ENCODE peak calls at places on chromosomes 7 and 10, in five cellular contexts. One of them, this sample, is unnamed.

GRCh38 chr10:58477122-58477521 is 35.5 kb upstream of the BICC1 start:
- DNase-seq in right cardiac atrium: peak
- DNase-seq in choroid plexus epithelial cell: peak
- DNase-seq in naive thymus-derived CD4-positive, alpha-beta T cell: no peak
- DNase-seq in CD8-positive, alpha-beta memory T cell: no peak
- DNase-seq in this sample: peak

GRCh38 chr10:3485287-3485686 is 299.7 kb downstream of the KLF6 start:
- DNase-seq in right cardiac atrium: no peak
- DNase-seq in choroid plexus epithelial cell: no peak
- DNase-seq in naive thymus-derived CD4-positive, alpha-beta T cell: peak
- DNase-seq in CD8-positive, alpha-beta memory T cell: no peak
- DNase-seq in this sample: no peak

GRCh38 chr10:28842321-28842720 is 165.0 kb downstream of the BAMBI start:
- DNase-seq in right cardiac atrium: no peak
- DNase-seq in choroid plexus epithelial cell: peak
- DNase-seq in naive thymus-derived CD4-positive, alpha-beta T cell: no peak
- DNase-seq in CD8-positive, alpha-beta memory T cell: no peak
- DNase-seq in this sample: peak

GRCh38 chr7:17342726-17343125 is 44.3 kb downstream of the AHR start:
- DNase-seq in right cardiac atrium: no peak
- DNase-seq in choroid plexus epithelial cell: no peak
- DNase-seq in naive thymus-derived CD4-positive, alpha-beta T cell: no peak
- DNase-seq in CD8-positive, alpha-beta memory T cell: no peak
- DNase-seq in this sample: no peak

GRCh38 chr10:132144086-132144485 is 42.7 kb upstream of the DPYSL4 start:
- DNase-seq in right cardiac atrium: no peak
- DNase-seq in choroid plexus epithelial cell: no peak
- DNase-seq in naive thymus-derived CD4-positive, alpha-beta T cell: no peak
- DNase-seq in CD8-positive, alpha-beta memory T cell: no peak
- DNase-seq in this sample: no peak

GRCh38 chr7:99386584-99387238 is 12.2 kb downstream of the ARPC1B start:
- DNase-seq in right cardiac atrium: no peak
- DNase-seq in choroid plexus epithelial cell: peak
- DNase-seq in naive thymus-derived CD4-positive, alpha-beta T cell: peak
- DNase-seq in CD8-positive, alpha-beta memory T cell: peak
- DNase-seq in this sample: peak

GRCh38 chr10:985361-985760 is 2.9 kb upstream of the GTPBP4 start:
- DNase-seq in right cardiac atrium: no peak
- DNase-seq in choroid plexus epithelial cell: no peak
- DNase-seq in naive thymus-derived CD4-positive, alpha-beta T cell: no peak
- DNase-seq in CD8-positive, alpha-beta memory T cell: no peak
- DNase-seq in this sample: no peak

GRCh38 chr7:106205621-106206222 is 79.1 kb downstream of the NAMPT start:
- DNase-seq in right cardiac atrium: no peak
- DNase-seq in choroid plexus epithelial cell: peak
- DNase-seq in naive thymus-derived CD4-positive, alpha-beta T cell: no peak
- DNase-seq in CD8-positive, alpha-beta memory T cell: no peak
- DNase-seq in this sample: peak

GRCh38 chr10:70508912-70509366 is 30.4 kb downstream of the PALD1 start:
- DNase-seq in right cardiac atrium: peak
- DNase-seq in choroid plexus epithelial cell: no peak
- DNase-seq in naive thymus-derived CD4-positive, alpha-beta T cell: no peak
- DNase-seq in CD8-positive, alpha-beta memory T cell: no peak
- DNase-seq in this sample: peak

GRCh38 chr10:108631332-108631731 is 1292.0 kb downstream of the XPNPEP1 start:
- DNase-seq in right cardiac atrium: no peak
- DNase-seq in choroid plexus epithelial cell: no peak
- DNase-seq in naive thymus-derived CD4-positive, alpha-beta T cell: no peak
- DNase-seq in CD8-positive, alpha-beta memory T cell: no peak
- DNase-seq in this sample: no peak

GRCh38 chr7:46239856-46240255 is 318.8 kb upstream of the IGFBP3 start:
- DNase-seq in right cardiac atrium: no peak
- DNase-seq in choroid plexus epithelial cell: no peak
- DNase-seq in naive thymus-derived CD4-positive, alpha-beta T cell: no peak
- DNase-seq in CD8-positive, alpha-beta memory T cell: no peak
- DNase-seq in this sample: no peak

GRCh38 chr10:43689618-43689954 is 40.9 kb upstream of the ZNF32 start:
- DNase-seq in right cardiac atrium: peak
- DNase-seq in choroid plexus epithelial cell: peak
- DNase-seq in naive thymus-derived CD4-positive, alpha-beta T cell: no peak
- DNase-seq in CD8-positive, alpha-beta memory T cell: no peak
- DNase-seq in this sample: peak

GRCh38 chr7:143172354-143172753 is 10.9 kb upstream of the TAS2R39 start:
- DNase-seq in right cardiac atrium: no peak
- DNase-seq in choroid plexus epithelial cell: peak
- DNase-seq in naive thymus-derived CD4-positive, alpha-beta T cell: no peak
- DNase-seq in CD8-positive, alpha-beta memory T cell: no peak
- DNase-seq in this sample: peak

GRCh38 chr10:102641398-102641797 is 2.9 kb upstream of the TRIM8 start:
- DNase-seq in right cardiac atrium: peak
- DNase-seq in choroid plexus epithelial cell: no peak
- DNase-seq in naive thymus-derived CD4-positive, alpha-beta T cell: no peak
- DNase-seq in CD8-positive, alpha-beta memory T cell: no peak
- DNase-seq in this sample: no peak
- H3K4me3 ChIP-seq in right cardiac atrium: peak
- H3K4me3 ChIP-seq in choroid plexus epithelial cell: no peak
- H3K4me3 ChIP-seq in naive thymus-derived CD4-positive, alpha-beta T cell: peak
- H3K4me3 ChIP-seq in CD8-positive, alpha-beta memory T cell: peak
- H3K4me3 ChIP-seq in this sample: no peak

DNA sequence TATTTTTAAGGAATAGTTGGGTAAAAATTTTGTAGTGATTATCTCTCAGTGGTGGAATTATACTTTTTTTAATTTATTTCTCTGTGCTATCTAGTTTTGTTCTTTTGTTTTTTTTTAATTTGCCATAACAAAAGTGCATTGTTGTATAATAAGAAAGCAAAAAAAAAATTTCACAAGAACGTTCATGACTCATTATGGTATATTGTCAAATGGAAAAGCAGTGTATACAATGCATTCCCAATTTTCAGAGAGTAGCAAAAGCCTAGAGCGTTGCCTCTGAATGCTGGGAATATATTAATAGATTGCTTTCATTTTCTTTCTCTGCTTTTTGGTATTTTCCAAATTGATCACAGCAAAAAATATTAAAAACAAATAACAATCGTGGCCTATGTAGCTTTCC is 46.3 kb upstream of the GPAM start:
- DNase-seq in right cardiac atrium: no peak
- DNase-seq in choroid plexus epithelial cell: no peak
- DNase-seq in naive thymus-derived CD4-positive, alpha-beta T cell: no peak
- DNase-seq in CD8-positive, alpha-beta memory T cell: no peak
- DNase-seq in this sample: no peak
- H3K4me3 ChIP-seq in right cardiac atrium: no peak
- H3K4me3 ChIP-seq in choroid plexus epithelial cell: no peak
- H3K4me3 ChIP-seq in naive thymus-derived CD4-positive, alpha-beta T cell: no peak
- H3K4me3 ChIP-seq in CD8-positive, alpha-beta memory T cell: no peak
- H3K4me3 ChIP-seq in this sample: no peak

GRCh38 chr10:49679480-49679893 is at the start of gene C10orf53:
- DNase-seq in right cardiac atrium: no peak
- DNase-seq in choroid plexus epithelial cell: peak
- DNase-seq in naive thymus-derived CD4-positive, alpha-beta T cell: no peak
- DNase-seq in CD8-positive, alpha-beta memory T cell: no peak
- DNase-seq in this sample: peak

GRCh38 chr10:49682879-49683278 is 3.4 kb downstream of the C10orf53 start:
- DNase-seq in right cardiac atrium: no peak
- DNase-seq in choroid plexus epithelial cell: no peak
- DNase-seq in naive thymus-derived CD4-positive, alpha-beta T cell: no peak
- DNase-seq in CD8-positive, alpha-beta memory T cell: no peak
- DNase-seq in this sample: no peak

DNA sequence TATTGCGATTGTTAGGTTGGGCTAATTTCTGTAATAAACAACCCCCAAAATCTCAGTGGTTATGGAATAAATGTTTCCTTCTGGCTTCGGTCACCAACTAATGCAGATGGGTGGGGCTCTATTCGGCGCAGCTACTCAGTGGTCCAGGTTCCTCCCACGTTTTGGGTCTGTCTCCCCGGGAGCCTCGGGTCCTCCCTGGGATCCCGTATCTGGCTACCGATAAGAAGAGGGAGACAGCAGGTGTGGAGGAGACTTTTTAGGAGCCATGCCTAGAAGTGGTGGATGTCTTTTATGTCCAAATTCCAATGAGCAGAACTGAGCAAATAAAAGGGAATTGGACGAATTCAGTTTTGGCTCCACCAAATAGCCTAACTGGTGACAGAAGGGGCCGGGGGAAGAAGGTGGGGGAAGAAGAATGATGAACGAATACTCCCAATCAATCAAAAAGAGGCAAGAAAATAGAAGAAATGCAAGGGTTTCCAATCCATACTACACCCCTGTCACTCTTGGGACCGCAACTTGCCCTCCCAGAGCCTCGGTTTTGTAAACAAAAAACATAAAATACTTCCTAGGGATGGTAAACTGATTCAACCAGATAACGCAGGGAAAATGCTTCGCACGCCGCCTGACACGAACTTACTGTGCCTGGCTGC is 498 bp upstream of the C10orf53 start:
- DNase-seq in right cardiac atrium: no peak
- DNase-seq in choroid plexus epithelial cell: no peak
- DNase-seq in naive thymus-derived CD4-positive, alpha-beta T cell: no peak
- DNase-seq in CD8-positive, alpha-beta memory T cell: no peak
- DNase-seq in this sample: no peak
- H3K4me3 ChIP-seq in right cardiac atrium: no peak
- H3K4me3 ChIP-seq in choroid plexus epithelial cell: peak
- H3K4me3 ChIP-seq in naive thymus-derived CD4-positive, alpha-beta T cell: no peak
- H3K4me3 ChIP-seq in CD8-positive, alpha-beta memory T cell: no peak
- H3K4me3 ChIP-seq in this sample: peak

GRCh38 chr7:130494480-130494879 is 2.6 kb downstream of the MEST start:
- DNase-seq in right cardiac atrium: no peak
- DNase-seq in choroid plexus epithelial cell: no peak
- DNase-seq in naive thymus-derived CD4-positive, alpha-beta T cell: no peak
- DNase-seq in CD8-positive, alpha-beta memory T cell: no peak
- DNase-seq in this sample: no peak
- H3K4me3 ChIP-seq in right cardiac atrium: no peak
- H3K4me3 ChIP-seq in choroid plexus epithelial cell: peak
- H3K4me3 ChIP-seq in naive thymus-derived CD4-positive, alpha-beta T cell: no peak
- H3K4me3 ChIP-seq in CD8-positive, alpha-beta memory T cell: no peak
- H3K4me3 ChIP-seq in this sample: no peak

GRCh38 chr7:28954936-28955335 is 3.2 kb downstream of the TRIL start:
- DNase-seq in right cardiac atrium: no peak
- DNase-seq in choroid plexus epithelial cell: no peak
- DNase-seq in naive thymus-derived CD4-positive, alpha-beta T cell: no peak
- DNase-seq in CD8-positive, alpha-beta memory T cell: no peak
- DNase-seq in this sample: no peak

GRCh38 chr7:28956608-28957063 is 1.5 kb downstream of the TRIL start:
- DNase-seq in right cardiac atrium: peak
- DNase-seq in choroid plexus epithelial cell: peak
- DNase-seq in naive thymus-derived CD4-positive, alpha-beta T cell: no peak
- DNase-seq in CD8-positive, alpha-beta memory T cell: no peak
- DNase-seq in this sample: peak

GRCh38 chr7:28954446-28954845 is 3.7 kb downstream of the TRIL start:
- DNase-seq in right cardiac atrium: no peak
- DNase-seq in choroid plexus epithelial cell: no peak
- DNase-seq in naive thymus-derived CD4-positive, alpha-beta T cell: no peak
- DNase-seq in CD8-positive, alpha-beta memory T cell: no peak
- DNase-seq in this sample: no peak

GRCh38 chr7:28955723-28956607 is 2.2 kb downstream of the TRIL start:
- DNase-seq in right cardiac atrium: peak
- DNase-seq in choroid plexus epithelial cell: peak
- DNase-seq in naive thymus-derived CD4-positive, alpha-beta T cell: no peak
- DNase-seq in CD8-positive, alpha-beta memory T cell: no peak
- DNase-seq in this sample: peak

DNA sequence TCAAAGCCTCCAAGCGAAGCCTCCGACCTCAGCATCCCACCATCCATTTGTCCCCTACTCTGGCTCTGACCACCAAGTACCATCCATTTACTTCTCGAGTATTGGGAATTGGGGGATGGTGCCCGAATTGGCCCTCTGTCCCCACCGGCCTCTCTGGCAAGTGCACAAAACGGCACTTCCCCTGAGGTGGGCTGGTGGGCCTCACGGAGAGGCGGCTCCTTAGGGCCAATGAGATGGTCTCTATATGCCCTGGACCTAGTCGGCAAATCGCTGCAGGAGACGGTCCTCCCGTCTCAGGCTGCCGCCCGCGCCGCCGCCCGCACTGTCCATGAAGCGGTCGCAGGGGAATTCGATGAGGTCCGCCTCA is 2.8 kb downstream of the TRIL start:
- DNase-seq in right cardiac atrium: no peak
- DNase-seq in choroid plexus epithelial cell: no peak
- DNase-seq in naive thymus-derived CD4-positive, alpha-beta T cell: no peak
- DNase-seq in CD8-positive, alpha-beta memory T cell: no peak
- DNase-seq in this sample: no peak
- H3K4me3 ChIP-seq in right cardiac atrium: no peak
- H3K4me3 ChIP-seq in choroid plexus epithelial cell: no peak
- H3K4me3 ChIP-seq in naive thymus-derived CD4-positive, alpha-beta T cell: no peak
- H3K4me3 ChIP-seq in CD8-positive, alpha-beta memory T cell: no peak
- H3K4me3 ChIP-seq in this sample: peak

DNA sequence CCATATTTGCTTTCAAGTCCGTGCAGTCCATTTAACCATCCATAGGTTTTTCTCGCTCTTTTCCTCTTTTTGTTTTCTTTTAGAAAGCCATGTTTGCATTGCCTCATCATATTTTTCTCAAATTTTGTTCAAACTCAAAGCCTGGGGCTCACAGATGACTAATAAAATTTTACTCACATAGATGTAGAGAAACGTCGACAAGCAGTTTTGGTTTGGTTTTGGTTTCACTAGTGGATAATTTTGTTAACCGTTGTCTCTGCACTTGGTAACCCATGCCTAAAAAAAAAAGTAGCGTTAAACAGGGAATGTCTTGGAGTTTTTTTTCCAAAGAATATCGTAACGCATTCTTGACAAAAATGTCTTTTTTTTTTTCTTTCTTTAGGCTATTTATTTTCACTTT is 344.2 kb upstream of the GALNT17 start:
- DNase-seq in right cardiac atrium: no peak
- DNase-seq in choroid plexus epithelial cell: no peak
- DNase-seq in naive thymus-derived CD4-positive, alpha-beta T cell: no peak
- DNase-seq in CD8-positive, alpha-beta memory T cell: no peak
- DNase-seq in this sample: no peak
- H3K4me3 ChIP-seq in right cardiac atrium: no peak
- H3K4me3 ChIP-seq in choroid plexus epithelial cell: no peak
- H3K4me3 ChIP-seq in naive thymus-derived CD4-positive, alpha-beta T cell: no peak
- H3K4me3 ChIP-seq in CD8-positive, alpha-beta memory T cell: no peak
- H3K4me3 ChIP-seq in this sample: no peak

GRCh38 chr10:34816067-34817002 is 1.2 kb upstream of the PARD3 start:
- DNase-seq in right cardiac atrium: no peak
- DNase-seq in choroid plexus epithelial cell: peak
- DNase-seq in naive thymus-derived CD4-positive, alpha-beta T cell: peak
- DNase-seq in CD8-positive, alpha-beta memory T cell: no peak
- DNase-seq in this sample: peak
- H3K4me3 ChIP-seq in right cardiac atrium: peak
- H3K4me3 ChIP-seq in choroid plexus epithelial cell: peak
- H3K4me3 ChIP-seq in naive thymus-derived CD4-positive, alpha-beta T cell: no peak
- H3K4me3 ChIP-seq in CD8-positive, alpha-beta memory T cell: no peak
- H3K4me3 ChIP-seq in this sample: peak

GRCh38 chr7:101201695-101202602 is 1.1 kb upstream of the MOGAT3 start:
- DNase-seq in right cardiac atrium: no peak
- DNase-seq in choroid plexus epithelial cell: no peak
- DNase-seq in naive thymus-derived CD4-positive, alpha-beta T cell: no peak
- DNase-seq in CD8-positive, alpha-beta memory T cell: no peak
- DNase-seq in this sample: no peak
- H3K4me3 ChIP-seq in right cardiac atrium: no peak
- H3K4me3 ChIP-seq in choroid plexus epithelial cell: peak
- H3K4me3 ChIP-seq in naive thymus-derived CD4-positive, alpha-beta T cell: no peak
- H3K4me3 ChIP-seq in CD8-positive, alpha-beta memory T cell: no peak
- H3K4me3 ChIP-seq in this sample: no peak

This sample was measured in cardiac fibroblast.